ENCODE peak calls at places on chromosomes 7 and 10, in eight cellular contexts. Y, K, U, T, B, L, V and G are unnamed samples.

GRCh38 chr10:6669269-6669859 is 89.3 kb upstream of the PRKCQ start:
- DNase-seq in Y (peak), K (no peak), U (no peak), T (peak), B (no peak), L (peak), V (no peak), G (no peak)

GRCh38 chr7:27303021-27303420 is 60.4 kb downstream of the EVX1 start:
- DNase-seq in Y (no peak), K (no peak), U (no peak), T (no peak), B (no peak), L (no peak), V (no peak), G (no peak)

GRCh38 chr10:132138596-132138995 is 48.2 kb upstream of the DPYSL4 start:
- DNase-seq in Y (no peak), K (no peak), U (no peak), T (no peak), B (peak), L (no peak), V (no peak), G (no peak)

GRCh38 chr10:59536151-59536550 is 173.5 kb downstream of the SLC16A9 start:
- DNase-seq in Y (no peak), K (no peak), U (no peak), T (peak), B (no peak), L (no peak), V (no peak), G (no peak)

GRCh38 chr10:119396008-119396708 is 146.4 kb downstream of the RGS10 start:
- DNase-seq in Y (no peak), K (no peak), U (no peak), T (no peak), B (no peak), L (no peak), V (peak), G (no peak)

GRCh38 chr7:134694299-134694698 is 47.6 kb downstream of the BPGM start:
- DNase-seq in Y (no peak), K (no peak), U (no peak), T (no peak), B (no peak), L (no peak), V (no peak), G (no peak)

GRCh38 chr10:91409869-91410637 is at the start of gene HECTD2:
- DNase-seq in Y (peak), K (peak), U (peak), T (peak), B (peak), L (peak), V (peak), G (peak)

GRCh38 chr10:88879754-88880286 is at the start of gene STAMBPL1:
- DNase-seq in Y (peak), K (peak), U (peak), T (peak), B (peak), L (no peak), V (no peak), G (peak)

GRCh38 chr10:15295540-15296325 is 75.4 kb downstream of the FAM171A1 start:
- DNase-seq in Y (no peak), K (no peak), U (no peak), T (no peak), B (no peak), L (no peak), V (no peak), G (peak)

GRCh38 chr10:21398549-21399345 is 126.7 kb downstream of the SKIDA1 start:
- DNase-seq in Y (no peak), K (no peak), U (no peak), T (no peak), B (no peak), L (no peak), V (no peak), G (no peak)

GRCh38 chr7:131011976-131012375 is 278.0 kb upstream of the KLF14 start:
- DNase-seq in Y (no peak), K (no peak), U (no peak), T (peak), B (no peak), L (no peak), V (no peak), G (no peak)

GRCh38 chr7:38629621-38630020 is 1.6 kb downstream of the AMPH start:
- DNase-seq in Y (no peak), K (no peak), U (no peak), T (no peak), B (no peak), L (no peak), V (no peak), G (no peak)

GRCh38 chr7:55438765-55439525 is 73.8 kb downstream of the LANCL2 start:
- DNase-seq in Y (no peak), K (no peak), U (no peak), T (peak), B (no peak), L (no peak), V (peak), G (no peak)

GRCh38 chr10:32112055-32112454 is 55.8 kb upstream of the KIF5B start:
- DNase-seq in Y (no peak), K (no peak), U (no peak), T (peak), B (no peak), L (peak), V (no peak), G (no peak)